ENCODE peak calls at places on chromosomes 12 and 14, in four cellular contexts. One of them, this sample, is unnamed.
A peak's percentile ranks its signal among the peaks of the same experiment; 100 is the strongest.

GRCh38 chr12:98227162-98227561 is 288.2 kb upstream of the TMPO start:
- DNase-seq in K562: peak; percentile 18
- DNase-seq in HepG2: peak; percentile 6
- DNase-seq in HCT116: peak; percentile 7
- DNase-seq in this sample: no peak

GRCh38 chr14:44385906-44386305 is 121.2 kb downstream of the FSCB start:
- DNase-seq in HCT116: no peak
- DNase-seq in K562: no peak
- DNase-seq in HepG2: no peak
- DNase-seq in this sample: no peak

GRCh38 chr14:74886001-74886400 is 4.3 kb downstream of the DLST start:
- DNase-seq in HCT116: no peak
- DNase-seq in HepG2: no peak
- DNase-seq in K562: no peak
- DNase-seq in this sample: no peak

GRCh38 chr14:65134651-65135579 is 32.6 kb upstream of the MAX start:
- DNase-seq in HepG2: no peak
- DNase-seq in K562: no peak
- DNase-seq in HCT116: no peak
- DNase-seq in this sample: no peak

GRCh38 chr14:53523226-53523625 is 370.1 kb upstream of the DDHD1 start:
- DNase-seq in K562: no peak
- DNase-seq in HepG2: peak; percentile 31
- DNase-seq in HCT116: no peak
- DNase-seq in this sample: no peak

GRCh38 chr14:75165586-75166391 is 10.6 kb downstream of the TMED10 start:
- DNase-seq in K562: no peak
- DNase-seq in HepG2: no peak
- DNase-seq in HCT116: no peak
- DNase-seq in this sample: no peak

GRCh38 chr12:124397807-124398577 is 103.1 kb downstream of the RFLNA start:
- DNase-seq in K562: no peak
- DNase-seq in HCT116: no peak
- DNase-seq in HepG2: no peak
- DNase-seq in this sample: no peak

GRCh38 chr12:10392394-10392930 is 2.6 kb upstream of the KLRK1 start:
- DNase-seq in K562: peak; percentile 7
- DNase-seq in HCT116: peak; percentile 79
- DNase-seq in HepG2: no peak
- DNase-seq in this sample: no peak

GRCh38 chr14:85587152-85587697 is 57.3 kb downstream of the FLRT2 start:
- DNase-seq in HCT116: no peak
- DNase-seq in HepG2: no peak
- DNase-seq in K562: no peak
- DNase-seq in this sample: no peak

GRCh38 chr12:26643532-26644315 is 189.3 kb downstream of the ITPR2 start:
- DNase-seq in HCT116: no peak
- DNase-seq in HepG2: no peak
- DNase-seq in K562: no peak
- DNase-seq in this sample: no peak

GRCh38 chr12:77087427-77087826 is 22.1 kb upstream of the E2F7 start:
- DNase-seq in K562: no peak
- DNase-seq in HCT116: no peak
- DNase-seq in HepG2: no peak
- DNase-seq in this sample: no peak

GRCh38 chr12:105476616-105477015 is 146.1 kb downstream of the C12orf75 start:
- DNase-seq in HepG2: no peak
- DNase-seq in K562: no peak
- DNase-seq in HCT116: no peak
- DNase-seq in this sample: no peak

GRCh38 chr12:2902287-2902880 is 11.7 kb downstream of the TULP3 start:
- DNase-seq in HepG2: no peak
- DNase-seq in HCT116: no peak
- DNase-seq in K562: no peak
- DNase-seq in this sample: no peak

GRCh38 chr12:16950041-16950677 is 344.2 kb upstream of the LMO3 start:
- DNase-seq in HepG2: no peak
- DNase-seq in HCT116: no peak
- DNase-seq in K562: no peak
- DNase-seq in this sample: no peak

GRCh38 chr12:76183459-76184186 is 99.1 kb upstream of the NAP1L1 start:
- DNase-seq in HepG2: peak; percentile 10
- DNase-seq in K562: peak; percentile 12
- DNase-seq in HCT116: peak; percentile 46
- DNase-seq in this sample: peak; percentile 79

GRCh38 chr12:26725517-26725916 is 107.5 kb downstream of the ITPR2 start:
- DNase-seq in HCT116: no peak
- DNase-seq in HepG2: no peak
- DNase-seq in K562: no peak
- DNase-seq in this sample: no peak

GRCh38 chr14:53042480-53042879 is 91.6 kb upstream of the FERMT2 start:
- DNase-seq in HepG2: no peak
- DNase-seq in HCT116: no peak
- DNase-seq in K562: no peak
- DNase-seq in this sample: no peak

GRCh38 chr12:20300457-20300856 is 67.9 kb upstream of the PDE3A start:
- DNase-seq in HepG2: no peak
- DNase-seq in K562: no peak
- DNase-seq in HCT116: no peak
- DNase-seq in this sample: no peak

GRCh38 chr12:31729728-31730127 is 907 bp upstream of the AMN1 start:
- DNase-seq in HepG2: no peak
- DNase-seq in HCT116: no peak
- DNase-seq in K562: no peak
- DNase-seq in this sample: no peak

GRCh38 chr12:109772622-109773321 is 59.1 kb downstream of the FAM222A start:
- DNase-seq in K562: no peak
- DNase-seq in HCT116: no peak
- DNase-seq in HepG2: no peak
- DNase-seq in this sample: no peak

GRCh38 chr12:19222566-19222965 is 93.0 kb downstream of the PLEKHA5 start:
- DNase-seq in K562: no peak
- DNase-seq in HCT116: no peak
- DNase-seq in HepG2: no peak
- DNase-seq in this sample: no peak

GRCh38 chr12:66127695-66128094 is 2.9 kb downstream of the LLPH start:
- DNase-seq in HCT116: no peak
- DNase-seq in HepG2: no peak
- DNase-seq in K562: no peak
- DNase-seq in this sample: no peak

GRCh38 chr12:6570264-6570887 is 2.3 kb upstream of the NOP2 start:
- DNase-seq in HepG2: peak; percentile 63
- DNase-seq in K562: peak; percentile 49
- DNase-seq in HCT116: peak; percentile 37
- DNase-seq in this sample: no peak

GRCh38 chr12:65828711-65829339 is 4.5 kb downstream of the HMGA2 start:
- DNase-seq in HepG2: no peak
- DNase-seq in HCT116: no peak
- DNase-seq in K562: no peak
- DNase-seq in this sample: no peak

GRCh38 chr12:110001596-110001995 is 2.4 kb downstream of the ANKRD13A start:
- DNase-seq in HepG2: no peak
- DNase-seq in HCT116: no peak
- DNase-seq in K562: no peak
- DNase-seq in this sample: no peak

DNA sequence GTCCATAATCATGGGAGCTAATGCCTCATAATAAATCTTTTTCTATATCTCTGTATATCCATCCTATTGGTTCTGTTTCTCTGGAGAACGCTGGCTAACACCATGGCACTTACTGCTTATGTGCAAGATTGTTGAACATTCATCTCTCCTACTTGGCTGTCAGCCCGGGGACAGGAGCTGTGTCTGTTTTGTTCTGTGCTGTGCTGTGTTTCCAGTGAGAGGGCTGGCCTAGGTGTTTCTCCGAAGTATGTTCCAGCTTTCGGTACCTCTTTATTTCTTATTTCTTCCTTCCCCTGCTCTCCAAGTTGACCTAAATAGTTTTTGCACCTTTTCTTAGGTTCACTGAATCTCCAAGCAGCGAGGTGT is 18.8 kb upstream of the NR4A1 start:
- DNase-seq in K562: no peak
- DNase-seq in HepG2: no peak
- DNase-seq in HCT116: no peak
- DNase-seq in this sample: no peak
- TF ChIP-seq TCF7L2 in K562: no peak
- TF ChIP-seq TCF7L2 in HepG2: no peak
- TF ChIP-seq TCF7L2 in HCT116: no peak
- TF ChIP-seq TCF7L2 in this sample: no peak

GRCh38 chr14:93797071-93797470 is 8.8 kb upstream of the PRIMA1 start:
- DNase-seq in HepG2: no peak
- DNase-seq in HCT116: no peak
- DNase-seq in K562: no peak
- DNase-seq in this sample: no peak

GRCh38 chr14:93797536-93797935 is 9.3 kb upstream of the PRIMA1 start:
- DNase-seq in K562: no peak
- DNase-seq in HCT116: no peak
- DNase-seq in HepG2: no peak
- DNase-seq in this sample: no peak

GRCh38 chr14:93804654-93805053 is 16.4 kb upstream of the PRIMA1 start:
- DNase-seq in HepG2: no peak
- DNase-seq in K562: peak; percentile 48
- DNase-seq in HCT116: no peak
- DNase-seq in this sample: no peak

GRCh38 chr14:93799617-93800016 is 11.3 kb upstream of the PRIMA1 start:
- DNase-seq in K562: no peak
- DNase-seq in HCT116: no peak
- DNase-seq in HepG2: peak; percentile 75
- DNase-seq in this sample: no peak

DNA sequence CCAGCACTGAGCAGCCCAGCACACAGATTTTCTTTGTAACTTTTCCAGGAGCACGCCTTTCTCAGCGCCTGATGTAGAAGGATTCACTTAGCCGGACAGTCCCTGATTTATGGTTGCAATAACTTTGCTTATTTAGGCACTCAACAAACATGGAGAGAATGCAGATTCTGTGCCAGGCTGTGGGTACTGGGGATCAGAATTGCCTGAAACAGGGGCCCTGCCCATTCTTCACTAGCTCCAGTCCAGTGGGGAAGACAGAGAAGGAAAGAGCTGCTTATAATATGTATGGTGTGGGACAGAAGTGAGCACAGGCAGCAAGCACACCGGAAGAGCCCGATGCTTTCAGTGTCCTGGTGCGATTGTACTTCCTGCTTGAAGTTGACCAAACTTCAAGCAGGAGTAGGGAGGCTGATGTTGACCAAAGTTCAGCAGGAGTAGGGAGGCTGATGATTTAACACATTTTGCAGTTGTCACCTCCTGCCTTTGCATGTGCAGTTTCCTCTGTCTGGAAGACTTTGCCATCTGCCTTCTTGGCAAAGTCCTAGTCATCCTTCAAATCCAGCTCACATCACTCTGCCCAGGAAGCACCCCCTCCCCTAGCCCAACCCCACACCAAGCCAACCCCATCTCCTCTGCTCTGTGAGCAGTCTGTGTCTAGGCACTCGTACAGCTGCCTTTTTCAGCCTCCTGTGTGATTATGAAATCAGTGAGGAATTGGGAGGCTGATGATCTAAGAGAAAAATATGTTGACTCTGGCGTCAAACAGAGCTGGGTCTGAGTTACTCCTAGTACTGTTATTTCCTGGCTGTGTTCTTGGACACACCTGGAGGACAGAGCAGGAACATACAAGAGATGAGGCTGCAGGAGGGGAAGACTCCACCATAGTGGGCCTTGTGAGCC is 12.0 kb upstream of the PRIMA1 start:
- DNase-seq in HepG2: peak; percentile 65
- DNase-seq in K562: no peak
- DNase-seq in HCT116: no peak
- DNase-seq in this sample: no peak
- TF ChIP-seq POLR2AphosphoS5 in HepG2: peak; percentile 29
- TF ChIP-seq POLR2AphosphoS5 in K562: no peak
- TF ChIP-seq POLR2AphosphoS5 in HCT116: no peak
- TF ChIP-seq POLR2AphosphoS5 in this sample: no peak

DNA sequence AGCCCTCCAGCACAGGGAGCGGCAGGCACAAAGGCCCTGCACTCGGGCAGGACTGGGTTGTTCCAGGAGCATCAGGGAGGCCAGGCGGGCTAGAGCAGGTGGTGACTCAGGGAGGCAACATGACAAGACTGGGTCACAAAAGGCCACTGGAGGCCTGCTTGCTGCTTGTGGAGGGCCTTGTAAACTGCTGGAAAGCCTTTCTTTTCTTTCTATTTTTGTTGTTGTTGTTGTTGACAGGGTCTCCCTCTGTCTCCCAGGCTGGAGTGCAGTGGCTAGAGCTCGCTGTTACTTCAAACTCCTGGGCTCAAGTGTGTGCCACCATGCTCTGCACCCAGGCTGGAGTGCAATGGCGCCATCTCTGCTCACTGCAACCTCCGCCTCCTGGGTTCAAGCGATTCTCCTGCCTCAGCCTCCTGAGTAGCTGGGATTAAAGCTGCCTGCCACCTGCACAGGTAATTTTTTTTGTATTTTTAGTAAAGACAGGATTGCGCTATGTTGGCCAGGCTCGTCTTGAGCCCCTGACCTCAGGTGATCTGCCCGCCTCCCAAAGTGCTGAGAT is 11.8 kb upstream of the RCOR1 start:
- DNase-seq in HepG2: no peak
- DNase-seq in K562: no peak
- DNase-seq in HCT116: no peak
- DNase-seq in this sample: no peak
- TF ChIP-seq REST in HepG2: no peak
- TF ChIP-seq REST in K562: no peak
- TF ChIP-seq REST in HCT116: no peak
- TF ChIP-seq REST in this sample: no peak

DNA sequence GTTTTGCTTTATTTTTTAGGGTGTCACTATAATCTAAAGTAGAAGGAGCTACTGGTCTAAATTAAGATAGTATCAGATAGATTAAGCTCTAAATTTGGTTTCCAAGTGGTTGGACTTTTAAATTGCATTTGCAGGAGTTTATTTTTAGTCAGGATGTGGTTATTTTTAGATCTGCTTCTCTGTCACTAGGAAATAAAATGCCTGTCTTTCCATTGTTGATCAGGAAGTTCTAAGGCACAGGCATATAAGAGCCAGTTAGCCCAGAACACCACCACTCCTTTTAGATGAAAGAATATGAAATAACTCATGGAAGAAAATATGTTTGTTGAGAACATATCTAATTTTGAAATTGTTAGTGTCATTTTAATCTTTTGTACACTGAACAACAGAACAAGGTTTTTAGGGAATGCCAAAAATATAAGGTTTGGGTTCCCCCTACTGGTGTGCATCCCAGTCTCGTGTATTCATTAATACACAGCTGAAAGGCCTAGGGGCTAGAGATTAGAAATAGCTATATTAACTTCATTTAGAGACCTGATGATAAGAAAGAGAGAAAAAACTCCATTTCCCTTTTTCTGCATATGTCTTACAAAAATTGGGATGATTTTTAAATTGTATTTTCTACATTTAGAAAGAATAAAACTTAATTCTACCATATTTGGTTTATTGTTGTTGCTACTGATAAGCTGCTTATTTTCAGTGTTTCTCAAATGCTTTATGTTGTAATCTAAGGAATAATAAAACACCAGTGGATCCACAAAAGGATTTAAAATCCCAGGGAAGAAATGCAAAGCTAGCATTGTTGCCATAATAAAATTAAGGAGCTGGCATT is 67.2 kb downstream of the RIC8B start:
- DNase-seq in HepG2: peak; percentile 30
- DNase-seq in HCT116: peak; percentile 31
- DNase-seq in K562: peak; percentile 33
- DNase-seq in this sample: no peak
- TF ChIP-seq TCF7L2 in HepG2: no peak
- TF ChIP-seq TCF7L2 in HCT116: no peak
- TF ChIP-seq TCF7L2 in K562: no peak
- TF ChIP-seq TCF7L2 in this sample: no peak